ENCODE peak calls at places on chromosomes 7 and 10, in nine cellular contexts. Y is NCI-H774, R is NCI-H1694 treated with DMSO at 0.1 percent for 48 hours, C is AG04450, Z is amygdala, E is body of pancreas, B is epithelial cell of prostate, N is transverse colon, L is lower lobe of right lung. X is an unnamed sample.

GRCh38 chr7:94882891-94883290 is 24.5 kb upstream of the PPP1R9A start:
- DNase-seq in Y (no peak), R (no peak), L (no peak), E (no peak), Z (no peak), B (peak), N (no peak), C (no peak), X (no peak)

GRCh38 chr10:124521429-124521871 is 59.8 kb downstream of the LHPP start:
- DNase-seq in B (no peak), N (no peak), R (no peak), C (no peak), Z (no peak), L (peak), E (peak), Y (no peak), X (no peak)

GRCh38 chr10:72310241-72310633 is 36.5 kb downstream of the DDIT4 start:
- DNase-seq in R (no peak), L (no peak), N (no peak), Y (no peak), E (no peak), C (no peak), Z (no peak), B (no peak), X (no peak)

GRCh38 chr10:117755615-117756014 is 213.1 kb downstream of the EMX2 start:
- DNase-seq in N (no peak), L (no peak), E (no peak), C (no peak), R (no peak), B (no peak), Z (no peak), Y (no peak), X (no peak)

GRCh38 chr10:114851336-114851735 is 29.8 kb downstream of the FHIP2A start:
- DNase-seq in Z (no peak), Y (no peak), B (no peak), C (no peak), R (no peak), E (no peak), L (no peak), N (no peak), X (no peak)

GRCh38 chr7:90119178-90119971 is 34.9 kb upstream of the STEAP1 start:
- DNase-seq in E (peak), C (no peak), Y (no peak), Z (no peak), L (peak), R (no peak), N (no peak), B (no peak), X (no peak)

GRCh38 chr7:156790264-156790663 is 102.7 kb downstream of the LMBR1 start:
- DNase-seq in R (no peak), C (no peak), N (no peak), L (no peak), Y (no peak), E (no peak), Z (no peak), B (no peak), X (no peak)

GRCh38 chr10:63765126-63765525 is 243.9 kb downstream of the REEP3 start:
- DNase-seq in E (no peak), N (no peak), L (no peak), R (no peak), Y (no peak), B (peak), C (no peak), Z (no peak), X (no peak)

GRCh38 chr10:114879541-114880158 is 58.1 kb downstream of the FHIP2A start:
- DNase-seq in Z (no peak), B (no peak), C (no peak), N (peak), E (peak), Y (no peak), R (no peak), L (no peak), X (peak)

GRCh38 chr10:125057158-125058001 is 103.0 kb downstream of the CTBP2 start:
- DNase-seq in R (no peak), E (no peak), C (peak), Z (no peak), Y (no peak), L (no peak), N (peak), B (no peak), X (peak)

GRCh38 chr7:81616951-81617350 is 152.9 kb downstream of the HGF start:
- DNase-seq in N (no peak), B (no peak), E (no peak), C (no peak), L (no peak), Z (no peak), R (no peak), Y (no peak), X (no peak)

GRCh38 chr10:127151541-127151940 is 44.9 kb downstream of the INSYN2A start:
- DNase-seq in C (no peak), E (no peak), L (no peak), R (no peak), B (no peak), N (no peak), Z (no peak), Y (no peak), X (no peak)

GRCh38 chr7:74480861-74481417 is 27.2 kb downstream of the GTF2IRD1 start:
- DNase-seq in B (no peak), R (no peak), L (peak), N (peak), E (peak), C (peak), Z (no peak), Y (no peak), X (no peak)

GRCh38 chr10:128078136-128078969 is 47.9 kb downstream of the MKI67 start:
- DNase-seq in Y (no peak), L (no peak), C (peak), Z (no peak), E (no peak), B (no peak), R (no peak), N (peak), X (no peak)

GRCh38 chr7:17939111-17939669 is 1.1 kb downstream of the SNX13 start:
- DNase-seq in E (no peak), N (no peak), C (no peak), L (no peak), Z (no peak), Y (peak), R (no peak), B (no peak), X (no peak)

GRCh38 chr10:61992059-61992460 is 90.6 kb downstream of the ARID5B start:
- DNase-seq in R (no peak), E (no peak), Z (no peak), N (no peak), B (no peak), L (no peak), C (no peak), Y (no peak), X (no peak)

GRCh38 chr10:77442790-77443189 is 194.8 kb downstream of the KCNMA1 start:
- DNase-seq in B (no peak), Y (peak), L (no peak), N (no peak), R (no peak), Z (no peak), E (peak), C (no peak), X (no peak)

GRCh38 chr7:99032928-99033327 is 111.0 kb downstream of the SMURF1 start:
- DNase-seq in Z (no peak), B (no peak), L (no peak), N (no peak), R (no peak), Y (no peak), C (no peak), E (no peak), X (peak)

GRCh38 chr10:67790534-67791408 is 47.2 kb downstream of the DNAJC12 start:
- DNase-seq in L (no peak), N (no peak), R (no peak), Z (no peak), Y (no peak), B (no peak), E (no peak), C (no peak), X (no peak)

X was measured in Peyer's patch.